ENCODE peak calls at places on chromosome 2, in six cellular contexts. K is IMR-90, Z is H9, Y is mesenchymal stem cell, T is H1, E is trophoblast cell. I is an unnamed sample.

GRCh38 chr2:46632349-46632748 is 153.0 kb downstream of the TMEM247 start:
- DNase-seq in K (peak), Z (no peak), Y (peak), T (no peak), E (no peak), I (no peak)

GRCh38 chr2:105272176-105272575 is 30.6 kb downstream of the GPR45 start:
- DNase-seq in K (no peak), Z (no peak), Y (no peak), T (no peak), E (no peak), I (no peak)

GRCh38 chr2:96687711-96688640 is 45.4 kb downstream of the FER1L5 start:
- DNase-seq in K (no peak), Z (no peak), Y (no peak), T (no peak), E (no peak), I (no peak)

GRCh38 chr2:235432741-235433520 is 60.9 kb upstream of the AGAP1 start:
- DNase-seq in K (no peak), Z (no peak), Y (no peak), T (no peak), E (no peak), I (no peak)

GRCh38 chr2:160076935-160077334 is 14.5 kb upstream of the PLA2R1 start:
- DNase-seq in K (no peak), Z (no peak), Y (no peak), T (no peak), E (no peak), I (no peak)

GRCh38 chr2:76850969-76851368 is 671.2 kb downstream of the LRRTM4 start:
- DNase-seq in K (no peak), Z (no peak), Y (no peak), T (no peak), E (no peak), I (no peak)

GRCh38 chr2:45024600-45025291 is 15.5 kb upstream of the SIX2 start:
- DNase-seq in K (peak), Z (no peak), Y (peak), T (no peak), E (no peak), I (no peak)

GRCh38 chr2:172968061-172968469 is 107.6 kb upstream of the MAP3K20 start:
- DNase-seq in K (peak), Z (no peak), Y (peak), T (no peak), E (no peak), I (no peak)

GRCh38 chr2:168468354-168468753 is 12.3 kb downstream of the CERS6 start:
- DNase-seq in K (no peak), Z (no peak), Y (no peak), T (no peak), E (no peak), I (no peak)

GRCh38 chr2:168466834-168467565 is 10.9 kb downstream of the CERS6 start:
- DNase-seq in K (no peak), Z (no peak), Y (no peak), T (no peak), E (no peak), I (no peak)

GRCh38 chr2:168469281-168469988 is 13.4 kb downstream of the CERS6 start:
- DNase-seq in K (no peak), Z (no peak), Y (no peak), T (no peak), E (no peak), I (no peak)

GRCh38 chr2:168466190-168466737 is 10.2 kb downstream of the CERS6 start:
- DNase-seq in K (no peak), Z (no peak), Y (no peak), T (no peak), E (no peak), I (no peak)

GRCh38 chr2:168467729-168468128 is 11.7 kb downstream of the CERS6 start:
- DNase-seq in K (no peak), Z (no peak), Y (no peak), T (no peak), E (no peak), I (no peak)
- H4K8ac ChIP-seq in K (no peak), Z (no peak), Y (no peak), T (no peak), E (no peak), I (no peak)

DNA sequence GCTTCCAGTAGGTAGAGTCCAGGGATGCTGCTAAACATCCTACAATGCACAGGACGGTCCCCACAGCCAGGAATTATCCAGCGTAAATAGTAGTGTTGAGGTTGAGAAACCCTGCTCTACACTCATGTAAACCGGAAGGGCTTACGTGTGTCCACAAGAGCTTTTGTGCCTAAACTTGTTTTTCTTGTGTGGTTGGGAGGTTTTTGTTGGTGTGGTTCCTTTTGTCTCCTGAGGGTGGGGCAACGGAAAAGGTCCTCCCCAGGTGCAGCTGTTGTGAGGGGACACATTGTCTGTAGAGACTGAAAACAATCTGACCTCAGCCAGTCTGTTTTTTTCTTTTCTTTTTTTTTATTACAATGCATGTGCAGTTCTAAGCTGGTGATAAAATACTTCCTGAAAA is 72.7 kb upstream of the MGAT5 start:
- DNase-seq in K (no peak), Z (no peak), Y (no peak), T (no peak), E (no peak), I (no peak)
- H3K14ac ChIP-seq in K (no peak), Z (no peak), Y (no peak), T (no peak), E (no peak), I (no peak)

GRCh38 chr2:218881744-218882462 is 1.3 kb downstream of the WNT10A start:
- DNase-seq in K (no peak), Z (no peak), Y (no peak), T (no peak), E (no peak), I (no peak)
- H3K9ac ChIP-seq in K (no peak), Z (no peak), Y (no peak), T (no peak), E (no peak), I (no peak)

DNA sequence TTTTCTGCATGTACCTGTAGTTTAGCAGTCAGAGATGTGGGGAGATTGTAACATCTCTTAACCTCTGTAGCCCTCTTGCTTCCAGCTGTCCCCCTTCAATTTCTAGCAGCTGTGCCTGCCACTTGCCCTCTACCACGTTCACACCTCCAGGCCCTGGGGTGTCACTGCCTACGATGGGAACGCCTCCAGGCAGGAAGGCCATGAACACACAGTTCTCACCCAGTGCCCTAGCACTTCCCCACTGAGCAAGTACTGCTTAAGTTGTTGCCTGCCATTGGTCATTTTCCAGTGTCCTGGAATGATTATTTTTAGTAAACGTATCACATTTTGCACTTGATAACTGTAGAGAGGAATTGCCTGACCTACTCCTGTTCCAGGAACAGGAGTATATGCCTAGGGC is 77.1 kb upstream of the B3GNT7 start:
- DNase-seq in K (no peak), Z (no peak), Y (no peak), T (no peak), E (no peak), I (no peak)
- H4K8ac ChIP-seq in K (no peak), Z (no peak), Y (no peak), T (no peak), E (no peak), I (no peak)

GRCh38 chr2:68483011-68483410 is 15.6 kb downstream of the APLF start:
- DNase-seq in K (no peak), Z (peak), Y (no peak), T (no peak), E (no peak), I (no peak)
- H3K14ac ChIP-seq in K (no peak), Z (no peak), Y (no peak), T (no peak), E (no peak), I (no peak)

GRCh38 chr2:204538179-204539009 is 6.9 kb upstream of the PARD3B start:
- DNase-seq in K (peak), Z (peak), Y (peak), T (no peak), E (no peak), I (no peak)
- H3K9ac ChIP-seq in K (peak), Z (no peak), Y (no peak), T (no peak), E (no peak), I (no peak)

GRCh38 chr2:215836881-215837280 is 176.5 kb downstream of the MREG start:
- DNase-seq in K (no peak), Z (no peak), Y (no peak), T (no peak), E (no peak), I (no peak)
- H4K8ac ChIP-seq in K (no peak), Z (no peak), Y (no peak), T (no peak), E (no peak), I (no peak)

GRCh38 chr2:36497570-36498163 is 100.3 kb downstream of the FEZ2 start:
- DNase-seq in K (peak), Z (no peak), Y (no peak), T (no peak), E (no peak), I (no peak)
- H3K14ac ChIP-seq in K (peak), Z (no peak), Y (no peak), T (no peak), E (no peak), I (no peak)

I was measured in neuronal stem cell.